ENCODE peak calls at places on chromosomes 1 and 21, in six cellular contexts. One of them, this sample, is unnamed.

GRCh38 chr1:115679141-115679611 is 37.4 kb downstream of the VANGL1 start:
- DNase-seq in fibroblast of the aortic adventitia: peak; percentile 74
- DNase-seq in progenitor cell of endocrine pancreas: no peak
- DNase-seq in right lobe of liver: no peak
- DNase-seq in left lung: no peak
- DNase-seq in adrenal gland: peak; percentile 40
- DNase-seq in this sample: peak; percentile 16

GRCh38 chr1:232587141-232588008 is 42.6 kb downstream of the SIPA1L2 start:
- DNase-seq in fibroblast of the aortic adventitia: no peak
- DNase-seq in progenitor cell of endocrine pancreas: no peak
- DNase-seq in right lobe of liver: no peak
- DNase-seq in left lung: no peak
- DNase-seq in adrenal gland: no peak
- DNase-seq in this sample: no peak

GRCh38 chr1:219174672-219175564 is 1.2 kb downstream of the LYPLAL1 start:
- DNase-seq in fibroblast of the aortic adventitia: peak; percentile 94
- DNase-seq in progenitor cell of endocrine pancreas: no peak
- DNase-seq in right lobe of liver: peak; percentile 46
- DNase-seq in left lung: no peak
- DNase-seq in adrenal gland: peak; percentile 24
- DNase-seq in this sample: peak; percentile 60

GRCh38 chr1:248158758-248159157 is 13.8 kb downstream of the OR2M5 start:
- DNase-seq in fibroblast of the aortic adventitia: no peak
- DNase-seq in progenitor cell of endocrine pancreas: no peak
- DNase-seq in right lobe of liver: no peak
- DNase-seq in left lung: no peak
- DNase-seq in adrenal gland: no peak
- DNase-seq in this sample: no peak

GRCh38 chr1:169527461-169528213 is 41.9 kb upstream of the SLC19A2 start:
- DNase-seq in fibroblast of the aortic adventitia: peak; percentile 17
- DNase-seq in progenitor cell of endocrine pancreas: no peak
- DNase-seq in right lobe of liver: no peak
- DNase-seq in left lung: no peak
- DNase-seq in adrenal gland: no peak
- DNase-seq in this sample: no peak

GRCh38 chr1:10612446-10613160 is 137.9 kb downstream of the PEX14 start:
- DNase-seq in fibroblast of the aortic adventitia: no peak
- DNase-seq in progenitor cell of endocrine pancreas: no peak
- DNase-seq in right lobe of liver: no peak
- DNase-seq in left lung: no peak
- DNase-seq in adrenal gland: no peak
- DNase-seq in this sample: no peak

GRCh38 chr1:207857447-207857846 is 53.5 kb downstream of the CD34 start:
- DNase-seq in fibroblast of the aortic adventitia: no peak
- DNase-seq in progenitor cell of endocrine pancreas: no peak
- DNase-seq in right lobe of liver: no peak
- DNase-seq in left lung: no peak
- DNase-seq in adrenal gland: no peak
- DNase-seq in this sample: no peak

GRCh38 chr1:67137307-67137753 is 2.6 kb upstream of the C1orf141 start:
- DNase-seq in fibroblast of the aortic adventitia: no peak
- DNase-seq in progenitor cell of endocrine pancreas: no peak
- DNase-seq in right lobe of liver: no peak
- DNase-seq in left lung: no peak
- DNase-seq in adrenal gland: no peak
- DNase-seq in this sample: no peak

GRCh38 chr1:41072051-41072450 is 50.5 kb upstream of the SLFNL1 start:
- DNase-seq in fibroblast of the aortic adventitia: peak; percentile 16
- DNase-seq in progenitor cell of endocrine pancreas: no peak
- DNase-seq in right lobe of liver: no peak
- DNase-seq in left lung: no peak
- DNase-seq in adrenal gland: no peak
- DNase-seq in this sample: peak; percentile 27

GRCh38 chr21:45069711-45070110 is 4.7 kb upstream of the ADARB1 start:
- DNase-seq in fibroblast of the aortic adventitia: no peak
- DNase-seq in progenitor cell of endocrine pancreas: no peak
- DNase-seq in right lobe of liver: no peak
- DNase-seq in left lung: no peak
- DNase-seq in adrenal gland: no peak
- DNase-seq in this sample: no peak

GRCh38 chr1:207059881-207060280 is 6.8 kb downstream of the PFKFB2 start:
- DNase-seq in fibroblast of the aortic adventitia: no peak
- DNase-seq in progenitor cell of endocrine pancreas: no peak
- DNase-seq in right lobe of liver: no peak
- DNase-seq in left lung: no peak
- DNase-seq in adrenal gland: no peak
- DNase-seq in this sample: no peak

GRCh38 chr1:8776104-8776503 is 41.3 kb downstream of the RERE start:
- DNase-seq in fibroblast of the aortic adventitia: no peak
- DNase-seq in progenitor cell of endocrine pancreas: no peak
- DNase-seq in right lobe of liver: no peak
- DNase-seq in left lung: no peak
- DNase-seq in adrenal gland: no peak
- DNase-seq in this sample: no peak
- TF ChIP-seq CTCF in fibroblast of the aortic adventitia: no peak
- TF ChIP-seq CTCF in progenitor cell of endocrine pancreas: no peak
- TF ChIP-seq CTCF in right lobe of liver: no peak
- TF ChIP-seq CTCF in left lung: no peak
- TF ChIP-seq CTCF in adrenal gland: no peak
- TF ChIP-seq CTCF in this sample: no peak

GRCh38 chr1:92968138-92969032 is 7.1 kb upstream of the DIPK1A start:
- DNase-seq in fibroblast of the aortic adventitia: no peak
- DNase-seq in progenitor cell of endocrine pancreas: no peak
- DNase-seq in right lobe of liver: no peak
- DNase-seq in left lung: no peak
- DNase-seq in adrenal gland: no peak
- DNase-seq in this sample: no peak
- TF ChIP-seq CTCF in fibroblast of the aortic adventitia: peak; percentile 59
- TF ChIP-seq CTCF in progenitor cell of endocrine pancreas: peak; percentile 69
- TF ChIP-seq CTCF in right lobe of liver: peak; percentile 61
- TF ChIP-seq CTCF in left lung: no peak
- TF ChIP-seq CTCF in adrenal gland: peak; percentile 54
- TF ChIP-seq CTCF in this sample: peak; percentile 65

GRCh38 chr1:9136925-9137324 is 8.0 kb upstream of the GPR157 start:
- DNase-seq in fibroblast of the aortic adventitia: no peak
- DNase-seq in progenitor cell of endocrine pancreas: no peak
- DNase-seq in right lobe of liver: no peak
- DNase-seq in left lung: no peak
- DNase-seq in adrenal gland: no peak
- DNase-seq in this sample: no peak
- TF ChIP-seq CTCF in fibroblast of the aortic adventitia: no peak
- TF ChIP-seq CTCF in progenitor cell of endocrine pancreas: no peak
- TF ChIP-seq CTCF in right lobe of liver: no peak
- TF ChIP-seq CTCF in left lung: no peak
- TF ChIP-seq CTCF in adrenal gland: no peak
- TF ChIP-seq CTCF in this sample: no peak

GRCh38 chr1:227449051-227449450 is 114.3 kb upstream of the ZNF678 start:
- DNase-seq in fibroblast of the aortic adventitia: no peak
- DNase-seq in progenitor cell of endocrine pancreas: peak; percentile 13
- DNase-seq in right lobe of liver: no peak
- DNase-seq in left lung: no peak
- DNase-seq in adrenal gland: no peak
- DNase-seq in this sample: no peak

GRCh38 chr1:227445092-227445674 is 118.2 kb upstream of the ZNF678 start:
- DNase-seq in fibroblast of the aortic adventitia: no peak
- DNase-seq in progenitor cell of endocrine pancreas: no peak
- DNase-seq in right lobe of liver: no peak
- DNase-seq in left lung: no peak
- DNase-seq in adrenal gland: no peak
- DNase-seq in this sample: no peak

GRCh38 chr1:227445746-227446145 is 117.6 kb upstream of the ZNF678 start:
- DNase-seq in fibroblast of the aortic adventitia: no peak
- DNase-seq in progenitor cell of endocrine pancreas: no peak
- DNase-seq in right lobe of liver: no peak
- DNase-seq in left lung: no peak
- DNase-seq in adrenal gland: no peak
- DNase-seq in this sample: no peak

GRCh38 chr1:227449727-227450420 is 113.5 kb upstream of the ZNF678 start:
- DNase-seq in fibroblast of the aortic adventitia: no peak
- DNase-seq in progenitor cell of endocrine pancreas: no peak
- DNase-seq in right lobe of liver: no peak
- DNase-seq in left lung: no peak
- DNase-seq in adrenal gland: no peak
- DNase-seq in this sample: no peak

GRCh38 chr1:227447531-227447990 is 115.8 kb upstream of the ZNF678 start:
- DNase-seq in fibroblast of the aortic adventitia: peak; percentile 29
- DNase-seq in progenitor cell of endocrine pancreas: peak; percentile 36
- DNase-seq in right lobe of liver: no peak
- DNase-seq in left lung: no peak
- DNase-seq in adrenal gland: no peak
- DNase-seq in this sample: peak; percentile 5
- TF ChIP-seq CTCF in fibroblast of the aortic adventitia: peak; percentile 52
- TF ChIP-seq CTCF in progenitor cell of endocrine pancreas: peak; percentile 55
- TF ChIP-seq CTCF in right lobe of liver: no peak
- TF ChIP-seq CTCF in left lung: peak; percentile 53
- TF ChIP-seq CTCF in adrenal gland: peak; percentile 18
- TF ChIP-seq CTCF in this sample: peak; percentile 70

GRCh38 chr1:102838016-102838415 is 270.3 kb downstream of the COL11A1 start:
- DNase-seq in fibroblast of the aortic adventitia: no peak
- DNase-seq in progenitor cell of endocrine pancreas: no peak
- DNase-seq in right lobe of liver: no peak
- DNase-seq in left lung: no peak
- DNase-seq in adrenal gland: no peak
- DNase-seq in this sample: no peak

GRCh38 chr1:102834688-102835320 is 273.5 kb downstream of the COL11A1 start:
- DNase-seq in fibroblast of the aortic adventitia: peak; percentile 2
- DNase-seq in progenitor cell of endocrine pancreas: no peak
- DNase-seq in right lobe of liver: no peak
- DNase-seq in left lung: no peak
- DNase-seq in adrenal gland: no peak
- DNase-seq in this sample: no peak

GRCh38 chr1:102837551-102837950 is 270.8 kb downstream of the COL11A1 start:
- DNase-seq in fibroblast of the aortic adventitia: no peak
- DNase-seq in progenitor cell of endocrine pancreas: no peak
- DNase-seq in right lobe of liver: no peak
- DNase-seq in left lung: no peak
- DNase-seq in adrenal gland: no peak
- DNase-seq in this sample: no peak

GRCh38 chr1:102836991-102837390 is 271.3 kb downstream of the COL11A1 start:
- DNase-seq in fibroblast of the aortic adventitia: no peak
- DNase-seq in progenitor cell of endocrine pancreas: no peak
- DNase-seq in right lobe of liver: no peak
- DNase-seq in left lung: no peak
- DNase-seq in adrenal gland: no peak
- DNase-seq in this sample: no peak

DNA sequence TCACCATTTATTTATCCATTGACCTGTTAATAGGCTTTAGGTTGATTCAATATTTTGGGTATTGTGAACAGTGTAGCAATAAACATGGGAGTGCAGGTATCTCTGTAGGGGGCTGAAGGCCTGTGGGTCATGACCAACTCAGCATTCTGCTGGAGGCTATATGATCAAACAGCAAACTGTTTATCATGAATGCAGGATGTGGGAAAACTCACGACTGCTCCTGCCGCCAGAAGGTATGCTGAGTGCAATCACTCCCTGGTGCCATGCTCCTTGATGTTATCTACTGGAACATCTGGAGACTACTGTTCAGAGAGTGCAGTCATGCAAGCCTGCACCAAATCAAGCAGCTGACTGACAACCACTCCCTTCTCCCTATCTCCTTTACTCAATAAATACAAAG is 275.2 kb downstream of the COL11A1 start:
- DNase-seq in fibroblast of the aortic adventitia: no peak
- DNase-seq in progenitor cell of endocrine pancreas: no peak
- DNase-seq in right lobe of liver: no peak
- DNase-seq in left lung: no peak
- DNase-seq in adrenal gland: no peak
- DNase-seq in this sample: no peak
- TF ChIP-seq CTCF in fibroblast of the aortic adventitia: no peak
- TF ChIP-seq CTCF in progenitor cell of endocrine pancreas: no peak
- TF ChIP-seq CTCF in right lobe of liver: no peak
- TF ChIP-seq CTCF in left lung: no peak
- TF ChIP-seq CTCF in adrenal gland: no peak
- TF ChIP-seq CTCF in this sample: no peak

GRCh38 chr21:25790122-25790951 is 55.6 kb downstream of the GABPA start:
- DNase-seq in fibroblast of the aortic adventitia: peak; percentile 57
- DNase-seq in progenitor cell of endocrine pancreas: no peak
- DNase-seq in right lobe of liver: no peak
- DNase-seq in left lung: no peak
- DNase-seq in adrenal gland: peak; percentile 23
- DNase-seq in this sample: peak; percentile 7
- TF ChIP-seq CTCF in fibroblast of the aortic adventitia: peak; percentile 48
- TF ChIP-seq CTCF in progenitor cell of endocrine pancreas: peak; percentile 47
- TF ChIP-seq CTCF in right lobe of liver: peak; percentile 38
- TF ChIP-seq CTCF in left lung: no peak
- TF ChIP-seq CTCF in adrenal gland: peak; percentile 47
- TF ChIP-seq CTCF in this sample: peak; percentile 42

GRCh38 chr1:61337981-61338848 is 255.9 kb downstream of the NFIA start:
- DNase-seq in fibroblast of the aortic adventitia: peak; percentile 88
- DNase-seq in progenitor cell of endocrine pancreas: peak; percentile 36
- DNase-seq in right lobe of liver: peak; percentile 82
- DNase-seq in left lung: no peak
- DNase-seq in adrenal gland: peak; percentile 67
- DNase-seq in this sample: peak; percentile 64
- TF ChIP-seq CTCF in fibroblast of the aortic adventitia: peak; percentile 72
- TF ChIP-seq CTCF in progenitor cell of endocrine pancreas: peak; percentile 63
- TF ChIP-seq CTCF in right lobe of liver: peak; percentile 79
- TF ChIP-seq CTCF in left lung: peak; percentile 58
- TF ChIP-seq CTCF in adrenal gland: peak; percentile 89
- TF ChIP-seq CTCF in this sample: peak; percentile 81

This sample was measured in AG09309.